ENCODE peak calls at places on chromosome 6, in ten cellular contexts. Q is mammary epithelial cell; G is mesendoderm; O is neural progenitor cell; R is cardiac fibroblast; I is effector memory CD4-positive, alpha-beta T cell; P is BE2C; H is A549; N is tibial nerve; L is tibial artery. T is an unnamed sample.

GRCh38 chr6:33710296-33711121 is 991 bp downstream of the UQCC2 start:
- DNase-seq in Q (no peak), G (peak; percentile 63), O (peak; percentile 37), R (no peak), I (no peak), P (no peak), H (no peak), N (no peak), L (no peak), T (no peak)

GRCh38 chr6:786946-787763 is 94.2 kb upstream of the EXOC2 start:
- DNase-seq in Q (no peak), G (peak; percentile 45), O (peak; percentile 20), R (peak; percentile 4), I (no peak), P (peak; percentile 32), H (peak; percentile 26), N (no peak), L (no peak), T (no peak)

GRCh38 chr6:32741203-32741960 is at the start of gene HLA-DQA2:
- DNase-seq in Q (no peak), G (peak; percentile 9), O (no peak), R (no peak), I (no peak), P (no peak), H (no peak), N (no peak), L (no peak), T (no peak)

GRCh38 chr6:126033696-126034095 is 47.4 kb downstream of the TRMT11 start:
- DNase-seq in Q (peak; percentile 58), G (peak; percentile 90), O (peak; percentile 78), R (peak; percentile 94), I (no peak), P (peak; percentile 52), H (peak; percentile 76), N (no peak), L (peak; percentile 38), T (peak; percentile 54)

GRCh38 chr6:10555625-10556309 is 34.6 kb downstream of the GCNT2 start:
- DNase-seq in Q (peak; percentile 46), G (peak; percentile 83), O (peak; percentile 84), R (peak; percentile 32), I (no peak), P (peak; percentile 13), H (no peak), N (no peak), L (peak; percentile 38), T (peak; percentile 58)

GRCh38 chr6:13262302-13263006 is 65.9 kb downstream of the TBC1D7 start:
- DNase-seq in Q (no peak), G (no peak), O (no peak), R (no peak), I (no peak), P (no peak), H (no peak), N (no peak), L (no peak), T (no peak)

GRCh38 chr6:3844097-3844463 is 5.1 kb upstream of the FAM50B start:
- DNase-seq in Q (no peak), G (no peak), O (no peak), R (peak; percentile 53), I (no peak), P (no peak), H (no peak), N (no peak), L (no peak), T (peak; percentile 91)

GRCh38 chr6:85669735-85670194 is 27.1 kb upstream of the SYNCRIP start:
- DNase-seq in Q (peak; percentile 94), G (peak; percentile 63), O (no peak), R (no peak), I (peak; percentile 20), P (no peak), H (no peak), N (no peak), L (no peak), T (no peak)

GRCh38 chr6:26478985-26479278 is 21.2 kb upstream of the BTN1A1 start:
- DNase-seq in Q (no peak), G (no peak), O (no peak), R (no peak), I (no peak), P (no peak), H (no peak), N (no peak), L (no peak), T (no peak)

DNA sequence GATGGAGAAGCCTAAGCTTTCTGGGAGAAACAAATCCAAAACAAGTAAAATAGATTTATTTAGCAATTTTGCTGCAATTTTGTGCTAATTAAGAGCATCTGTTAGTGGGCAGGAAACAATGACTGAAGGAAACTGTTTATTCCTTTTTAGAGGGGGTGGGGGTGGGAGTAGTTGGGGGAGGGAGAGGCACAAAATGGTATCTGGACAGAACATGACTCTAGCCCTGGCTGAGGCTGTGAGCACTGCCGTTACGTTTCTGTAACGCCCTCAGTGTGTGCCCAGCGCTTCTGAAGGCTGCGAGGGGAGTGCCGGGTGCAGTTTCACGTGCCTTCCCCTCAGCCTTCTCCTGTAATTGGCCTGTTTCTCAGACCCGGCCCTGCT is 28.8 kb downstream of the METTL24 start:
- DNase-seq in Q (no peak), G (no peak), O (no peak), R (no peak), I (no peak), P (no peak), H (no peak), N (no peak), L (no peak), T (peak; percentile 75)
- H3K4me3 ChIP-seq in Q (peak overlapping the region; percentile 8), G (no peak overlapping the region), O (no peak overlapping the region), R (peak overlapping the region; percentile 12), I (no peak overlapping the region), P (no peak overlapping the region), H (no peak overlapping the region), N (peak overlapping the region; percentile 10), L (peak overlapping the region; percentile 40), T (peak overlapping the region; percentile 19)

GRCh38 chr6:36241728-36242127 is 28.1 kb upstream of the PNPLA1 start:
- DNase-seq in Q (no peak), G (no peak), O (no peak), R (peak; percentile 76), I (no peak), P (no peak), H (no peak), N (no peak), L (no peak), T (no peak)

GRCh38 chr6:36244641-36245280 is 25.1 kb upstream of the PNPLA1 start:
- DNase-seq in Q (no peak), G (peak; percentile 98), O (peak; percentile 53), R (no peak), I (no peak), P (no peak), H (no peak), N (no peak), L (no peak), T (no peak)

GRCh38 chr6:36245572-36246031 is 24.3 kb upstream of the PNPLA1 start:
- DNase-seq in Q (no peak), G (peak; percentile 51), O (peak; percentile 15), R (no peak), I (no peak), P (peak; percentile 66), H (no peak), N (no peak), L (no peak), T (no peak)

GRCh38 chr6:36242161-36242560 is 27.7 kb upstream of the PNPLA1 start:
- DNase-seq in Q (no peak), G (no peak), O (no peak), R (no peak), I (no peak), P (no peak), H (no peak), N (no peak), L (no peak), T (no peak)

DNA sequence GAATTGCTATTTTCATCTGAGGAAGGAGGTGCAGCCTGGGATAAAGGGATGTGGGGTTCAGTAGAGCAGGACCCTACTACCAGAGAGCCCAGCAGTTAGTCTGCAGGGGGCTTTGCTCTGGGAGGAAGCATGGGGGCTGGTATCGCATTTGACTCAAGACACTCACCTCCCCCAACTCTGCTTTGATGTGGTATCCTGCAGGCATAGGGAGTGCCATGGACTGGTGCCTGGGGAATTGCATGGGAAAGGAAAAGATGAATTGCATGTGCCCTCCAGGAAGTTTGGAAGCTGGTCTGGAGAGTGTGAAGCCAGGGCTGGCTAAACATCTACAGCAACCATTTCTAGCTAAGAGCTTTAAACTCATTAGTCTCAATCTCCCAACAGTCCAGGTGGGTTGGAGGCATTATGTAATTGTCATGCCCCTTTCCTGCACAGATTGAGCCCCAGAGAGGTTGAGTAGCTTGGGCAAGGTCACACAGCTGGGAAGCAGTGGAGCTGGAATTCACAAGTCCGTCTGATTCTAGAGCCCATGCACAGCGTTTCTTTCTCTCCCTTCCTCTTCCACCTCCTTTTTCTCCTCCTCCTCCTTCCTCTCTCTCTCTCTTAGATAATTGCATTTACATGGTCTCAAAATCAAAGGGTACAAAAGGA is 26.2 kb upstream of the PNPLA1 start:
- DNase-seq in Q (no peak), G (no peak), O (no peak), R (no peak), I (no peak), P (no peak), H (no peak), N (no peak), L (no peak), T (no peak)
- H3K4me3 ChIP-seq in Q (no peak overlapping the region), G (no peak overlapping the region), O (no peak overlapping the region), R (no peak overlapping the region), I (no peak overlapping the region), P (no peak overlapping the region), H (no peak overlapping the region), N (no peak overlapping the region), L (no peak overlapping the region), T (no peak overlapping the region)

DNA sequence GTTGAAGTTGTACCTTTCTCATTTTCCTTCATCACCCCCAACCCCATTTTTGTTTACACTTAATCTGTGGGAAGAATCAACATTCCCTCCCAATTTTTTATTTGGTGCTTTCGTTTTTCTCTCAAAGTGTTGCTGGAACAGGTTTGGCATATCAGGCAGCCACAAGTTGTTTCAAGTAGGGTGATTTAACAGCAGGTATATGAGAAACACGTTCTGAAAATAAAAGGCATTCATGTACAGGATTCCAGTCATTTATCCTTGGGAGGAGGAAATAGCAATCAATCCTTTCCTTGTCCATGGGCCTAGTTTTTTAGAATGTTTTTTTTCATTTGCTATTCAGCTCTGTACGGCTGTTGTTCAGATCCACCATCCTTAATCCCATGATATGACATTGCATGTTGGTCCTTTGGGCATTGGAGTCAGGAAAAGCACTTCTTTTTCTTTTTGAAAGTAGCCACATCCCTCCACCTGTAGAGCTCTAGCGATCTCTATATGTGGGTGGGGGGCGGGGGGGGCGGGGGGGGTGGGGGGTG is 120.2 kb downstream of the JARID2 start:
- DNase-seq in Q (peak; percentile 28), G (no peak), O (no peak), R (no peak), I (no peak), P (no peak), H (no peak), N (no peak), L (no peak), T (no peak)
- H3K4me3 ChIP-seq in Q (peak overlapping the region; percentile 19), G (no peak overlapping the region), O (no peak overlapping the region), R (no peak overlapping the region), I (no peak overlapping the region), P (peak overlapping the region; percentile 37), H (no peak overlapping the region), N (no peak overlapping the region), L (no peak overlapping the region), T (no peak overlapping the region)

DNA sequence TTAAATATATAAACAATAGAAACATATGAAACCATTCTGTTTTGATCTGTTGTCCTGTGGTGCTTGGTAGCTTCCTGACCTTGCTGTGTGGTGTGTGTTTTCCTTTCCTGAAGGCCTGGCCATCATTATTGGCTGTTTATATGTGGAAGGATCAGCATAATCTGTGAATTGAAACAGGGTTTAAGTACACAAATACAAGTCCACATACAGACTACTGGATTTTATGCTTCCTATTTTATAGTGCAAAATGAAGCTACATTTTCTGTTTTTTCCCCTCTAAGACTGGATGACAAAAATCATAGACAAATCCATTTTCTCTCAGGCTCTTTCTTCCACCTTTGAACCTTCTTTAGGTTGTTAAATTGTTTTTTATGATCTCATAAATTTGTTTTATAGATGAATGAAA is 2.5 kb downstream of the LIN28B start:
- DNase-seq in Q (no peak), G (peak; percentile 28), O (no peak), R (no peak), I (no peak), P (no peak), H (no peak), N (no peak), L (no peak), T (no peak)
- H3K4me3 ChIP-seq in Q (no peak overlapping the region), G (no peak overlapping the region), O (peak overlapping the region; percentile 65), R (no peak overlapping the region), I (no peak overlapping the region), P (peak overlapping the region; percentile 96), H (peak overlapping the region; percentile 79), N (no peak overlapping the region), L (no peak overlapping the region), T (no peak overlapping the region)

T was measured in SJSA1.